ENCODE peak calls at places on chromosome 5, in five cellular contexts. O is testis; L is colonic mucosa; E is aorta; V is CD4-positive, CD25-positive, alpha-beta regulatory T cell. H is an unnamed sample.

GRCh38 chr5:122877518-122877917 is 32.1 kb downstream of the SNX24 start:
- DNase-seq in V (no peak), O (no peak), L (no peak), E (no peak), H (no peak)

GRCh38 chr5:34913072-34913471 is 2.2 kb downstream of the RAD1 start:
- DNase-seq in V (no peak), L (no peak), E (no peak), O (no peak), H (no peak)

GRCh38 chr5:80141681-80142080 is 106.5 kb downstream of the THBS4 start:
- DNase-seq in O (no peak), L (no peak), V (no peak), E (no peak), H (no peak)

GRCh38 chr5:138955013-138955660 is 80.0 kb upstream of the LRRTM2 start:
- DNase-seq in V (no peak), E (peak; percentile 76), O (no peak), L (peak; percentile 53), H (peak; percentile 56)

GRCh38 chr5:16574789-16575785 is 41.7 kb downstream of the RETREG1 start:
- DNase-seq in L (no peak), E (peak; percentile 55), V (no peak), O (no peak), H (peak; percentile 38)

GRCh38 chr5:174145821-174146220 is 100.3 kb downstream of the NSG2 start:
- DNase-seq in V (no peak), O (no peak), L (no peak), E (no peak), H (no peak)

GRCh38 chr5:34509392-34509791 is 146.7 kb upstream of the RAI14 start:
- DNase-seq in V (no peak), E (no peak), L (no peak), O (no peak), H (no peak)

GRCh38 chr5:180391276-180391675 is 38.1 kb upstream of the GFPT2 start:
- DNase-seq in V (no peak), E (peak; percentile 46), L (no peak), O (no peak), H (no peak)

GRCh38 chr5:171152382-171152781 is 156.7 kb upstream of the TLX3 start:
- DNase-seq in E (no peak), L (no peak), O (no peak), V (no peak), H (no peak)

GRCh38 chr5:23223846-23224245 is 283.6 kb upstream of the PRDM9 start:
- DNase-seq in O (no peak), L (no peak), E (no peak), V (no peak), H (no peak)

GRCh38 chr5:14417232-14417730 is 164.3 kb upstream of the OTULINL start:
- DNase-seq in E (no peak), L (no peak), O (peak; percentile 40), V (no peak), H (no peak)

GRCh38 chr5:147675168-147675567 is 107.4 kb downstream of the JAKMIP2 start:
- DNase-seq in O (no peak), V (no peak), E (no peak), L (no peak), H (no peak)

GRCh38 chr5:91219141-91219802 is 163.8 kb downstream of the ARRDC3 start:
- DNase-seq in L (peak; percentile 61), O (peak; percentile 22), V (no peak), E (no peak), H (no peak)

GRCh38 chr5:143345671-143346440 is 57.6 kb downstream of the NR3C1 start:
- DNase-seq in V (no peak), L (no peak), O (no peak), E (no peak), H (no peak)

GRCh38 chr5:116605310-116606070 is 30.9 kb upstream of the SEMA6A start:
- DNase-seq in E (no peak), L (no peak), O (peak; percentile 25), V (no peak), H (peak; percentile 16)

GRCh38 chr5:138701678-138702077 is 51.5 kb upstream of the CTNNA1 start:
- DNase-seq in O (no peak), L (no peak), E (no peak), V (no peak), H (no peak)

GRCh38 chr5:73908440-73908839 is 282.4 kb downstream of the ARHGEF28 start:
- DNase-seq in O (no peak), V (no peak), E (no peak), L (no peak), H (no peak)

GRCh38 chr5:10636363-10637142 is 72.7 kb downstream of the ANKRD33B start:
- DNase-seq in O (no peak), L (no peak), E (no peak), V (no peak), H (no peak)

GRCh38 chr5:39977231-39977630 is 552.5 kb upstream of the DAB2 start:
- DNase-seq in L (no peak), V (no peak), O (no peak), E (no peak), H (no peak)

GRCh38 chr5:33854733-33855151 is 37.0 kb downstream of the ADAMTS12 start:
- DNase-seq in L (no peak), E (no peak), V (no peak), O (peak; percentile 30), H (no peak)

GRCh38 chr5:30551614-30552013 is 641.9 kb upstream of the CDH6 start:
- DNase-seq in E (no peak), O (no peak), L (no peak), V (no peak), H (no peak)

GRCh38 chr5:92505145-92505544 is 1075.9 kb downstream of the NR2F1-AS1 start:
- DNase-seq in E (no peak), V (no peak), L (no peak), O (no peak), H (no peak)

GRCh38 chr5:15834596-15835245 is 334.7 kb downstream of the FBXL7 start:
- DNase-seq in L (no peak), V (no peak), E (no peak), O (no peak), H (no peak)

GRCh38 chr5:108728566-108729305 is 19.0 kb upstream of the FER start:
- DNase-seq in O (peak; percentile 21), V (peak; percentile 31), E (no peak), L (peak; percentile 26), H (no peak)

GRCh38 chr5:81694726-81695125 is 56.2 kb downstream of the SSBP2 start:
- DNase-seq in E (no peak), L (no peak), O (no peak), V (no peak), H (no peak)

GRCh38 chr5:139285651-139286392 is 7.7 kb upstream of the MATR3 start:
- DNase-seq in V (no peak), L (no peak), E (no peak), O (no peak), H (no peak)

GRCh38 chr5:5341531-5342292 is 80.8 kb upstream of the ICE1 start:
- DNase-seq in L (no peak), O (no peak), V (no peak), E (no peak), H (no peak)

GRCh38 chr5:158642852-158643251 is 456.9 kb downstream of the EBF1 start:
- DNase-seq in E (no peak), L (no peak), V (no peak), O (no peak), H (peak; percentile 42)

GRCh38 chr5:113807384-113808053 is 294.0 kb downstream of the YTHDC2 start:
- DNase-seq in L (peak; percentile 19), E (peak; percentile 51), O (peak; percentile 18), V (no peak), H (no peak)

GRCh38 chr5:80763873-80764647 is 109.3 kb upstream of the DHFR start:
- DNase-seq in E (no peak), V (no peak), O (no peak), L (no peak), H (no peak)

GRCh38 chr5:106875591-106876297 is 795.0 kb downstream of the EFNA5 start:
- DNase-seq in L (no peak), V (no peak), O (peak; percentile 76), E (no peak), H (no peak)

DNA sequence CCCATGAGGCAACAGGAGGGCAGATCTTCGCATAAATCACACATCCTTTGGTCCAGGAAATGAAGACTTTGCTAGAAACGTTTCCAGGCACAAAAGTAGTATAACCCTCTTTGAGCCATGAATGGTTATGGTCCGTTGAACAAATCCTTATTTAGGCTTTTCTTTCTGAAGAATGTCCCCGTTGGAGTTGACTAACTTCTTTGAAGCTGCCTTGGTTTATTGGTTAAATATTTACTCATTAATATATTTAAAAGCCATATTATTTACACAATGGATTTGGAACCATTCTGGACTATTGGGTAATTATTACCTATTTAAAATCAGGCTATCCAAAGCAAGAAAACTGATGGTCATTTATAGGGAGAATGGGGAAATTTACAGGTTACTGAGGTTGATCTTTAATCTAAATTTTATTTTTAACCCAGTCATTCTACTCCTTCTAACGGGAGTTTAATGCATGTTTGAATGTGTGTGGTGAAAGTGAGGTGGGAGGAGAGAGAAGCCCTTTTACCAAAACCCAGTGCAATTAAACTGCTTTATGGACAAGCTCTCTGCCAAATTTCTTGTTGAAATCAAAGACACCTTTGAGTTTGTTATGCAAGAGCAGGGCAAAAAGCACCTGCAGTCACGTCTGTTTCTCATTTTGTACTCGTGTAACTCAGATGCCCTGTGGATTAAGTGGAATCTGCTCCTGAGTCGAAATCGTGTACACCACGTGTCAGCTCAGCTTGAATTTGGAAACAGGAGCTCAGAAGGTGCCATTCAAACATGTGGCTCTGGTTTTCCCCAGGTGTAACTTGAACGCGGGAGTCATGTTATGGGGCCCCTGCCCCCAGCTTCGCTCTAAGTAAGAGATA is 347.4 kb upstream of the SLC30A5 start:
- DNase-seq in E (no peak), O (no peak), V (no peak), L (no peak), H (no peak)
- H3K36me3 ChIP-seq in E (no peaks in the 10 kb centered on the region), O (no peaks in the 10 kb centered on the region), V (no peaks in the 10 kb centered on the region), L (no peaks in the 10 kb centered on the region), H (no peaks in the 10 kb centered on the region)

GRCh38 chr5:95508550-95508949 is 46.2 kb downstream of the SKIC3 start:
- DNase-seq in E (no peak), L (no peak), V (no peak), O (no peak), H (no peak)

DNA sequence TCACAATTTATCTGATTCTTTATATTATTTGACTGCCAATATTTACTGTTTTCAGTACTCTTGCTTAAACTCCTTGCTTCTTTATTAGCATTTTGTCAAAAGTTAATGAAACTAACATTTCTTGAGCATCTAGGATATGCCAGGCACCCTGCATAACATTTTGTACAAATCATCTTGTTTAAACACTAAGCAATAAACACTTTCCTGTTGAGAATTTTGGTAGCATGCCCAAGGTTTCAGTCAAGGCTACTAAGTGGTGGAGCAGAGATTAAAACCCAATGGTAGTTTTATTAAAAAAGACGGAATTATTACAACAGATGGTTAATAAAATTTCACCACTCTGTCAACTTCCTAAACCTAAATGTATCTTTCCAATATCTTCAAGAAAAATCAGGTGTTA is 43.2 kb downstream of the SKIC3 start:
- DNase-seq in V (no peak), O (no peak), E (no peak), L (no peak), H (no peak)
- H3K36me3 ChIP-seq in V (peaks cover 76% of the 10 kb centered on the region), O (no peaks in the 10 kb centered on the region), E (peaks cover 3% of the 10 kb centered on the region), L (peaks cover 3% of the 10 kb centered on the region), H (peaks cover 99% of the 10 kb centered on the region)

DNA sequence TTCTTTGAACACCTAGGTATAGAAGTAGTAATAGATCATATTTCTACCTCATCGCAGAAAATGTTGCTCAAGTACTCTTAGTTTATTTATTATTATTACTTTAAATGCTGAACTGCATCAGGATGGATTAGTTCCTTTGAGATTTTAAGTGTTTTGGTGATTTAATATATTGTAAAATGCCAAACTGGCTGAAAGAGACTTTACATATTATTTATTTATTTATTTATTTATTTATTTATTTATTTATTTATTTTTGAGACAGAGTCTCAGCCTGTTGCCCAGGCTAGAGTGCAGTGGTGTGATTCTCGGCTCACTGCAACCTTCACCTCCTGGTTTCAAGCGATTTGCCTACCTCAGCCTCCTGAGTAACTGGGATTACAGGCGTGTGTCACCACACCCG is 42.3 kb downstream of the LMNB1 start:
- DNase-seq in L (no peak), O (no peak), E (no peak), V (no peak), H (no peak)
- H3K36me3 ChIP-seq in L (no peaks in the 10 kb centered on the region), O (no peaks in the 10 kb centered on the region), E (no peaks in the 10 kb centered on the region), V (peaks cover 25% of the 10 kb centered on the region), H (no peaks in the 10 kb centered on the region)

GRCh38 chr5:96745025-96745424 is 62.7 kb downstream of the ERAP1 start:
- DNase-seq in V (no peak), O (no peak), E (no peak), L (no peak), H (no peak)
- H3K36me3 ChIP-seq in V (peaks cover 97% of the 10 kb centered on the region), O (no peaks in the 10 kb centered on the region), E (peaks cover 23% of the 10 kb centered on the region), L (peaks cover 24% of the 10 kb centered on the region), H (peaks cover 96% of the 10 kb centered on the region)

H was measured in left ventricle myocardium inferior.